ENCODE peak calls at places on chromosome 2, in four cellular contexts. A, Q, S and G are unnamed samples.

GRCh38 chr2:20629581-20630291 is 21.2 kb downstream of the HS1BP3 start:
- DNase-seq in A (no peak), Q (no peak), S (no peak), G (no peak)

GRCh38 chr2:136310005-136310495 is 192.1 kb upstream of the CXCR4 start:
- DNase-seq in A (no peak), Q (no peak), S (no peak), G (peak)

GRCh38 chr2:19611491-19612332 is 253.3 kb upstream of the OSR1 start:
- DNase-seq in A (no peak), Q (peak), S (peak), G (no peak)

GRCh38 chr2:23495661-23496114 is 110.7 kb downstream of the KLHL29 start:
- DNase-seq in A (no peak), Q (no peak), S (no peak), G (no peak)

GRCh38 chr2:174951746-174952145 is 53.4 kb downstream of the CHN1 start:
- DNase-seq in A (no peak), Q (no peak), S (peak), G (no peak)

GRCh38 chr2:129803067-129803466 is 176.4 kb upstream of the RAB6C start:
- DNase-seq in A (no peak), Q (no peak), S (peak), G (no peak)

GRCh38 chr2:104933518-104933917 is 79.6 kb downstream of the POU3F3 start:
- DNase-seq in A (no peak), Q (no peak), S (no peak), G (no peak)

GRCh38 chr2:112257575-112257974 is 2.7 kb upstream of the ZC3H8 start:
- DNase-seq in A (no peak), Q (peak), S (peak), G (no peak)

GRCh38 chr2:74223941-74224770 is 25.7 kb downstream of the MTHFD2 start:
- DNase-seq in A (no peak), Q (no peak), S (no peak), G (no peak)

GRCh38 chr2:209985879-209986278 is 16.6 kb upstream of the RPE start:
- DNase-seq in A (no peak), Q (no peak), S (no peak), G (no peak)

GRCh38 chr2:167954500-167954899 is 292.9 kb downstream of the STK39 start:
- DNase-seq in A (no peak), Q (no peak), S (no peak), G (no peak)

GRCh38 chr2:214465386-214466146 is 54.7 kb downstream of the VWC2L start:
- DNase-seq in A (no peak), Q (peak), S (peak), G (no peak)

GRCh38 chr2:137689549-137689948 is 274.7 kb upstream of the HNMT start:
- DNase-seq in A (no peak), Q (no peak), S (no peak), G (no peak)

GRCh38 chr2:64595397-64596160 is 58.1 kb downstream of the SERTAD2 start:
- DNase-seq in A (no peak), Q (no peak), S (no peak), G (no peak)

GRCh38 chr2:240512666-240513535 is 44.9 kb downstream of the ANKMY1 start:
- DNase-seq in A (no peak), Q (no peak), S (no peak), G (no peak)

GRCh38 chr2:240511351-240512108 is 46.3 kb downstream of the ANKMY1 start:
- DNase-seq in A (no peak), Q (no peak), S (no peak), G (no peak)

GRCh38 chr2:240514631-240515030 is 43.2 kb downstream of the ANKMY1 start:
- DNase-seq in A (no peak), Q (no peak), S (peak), G (no peak)

GRCh38 chr2:240512109-240512485 is 45.7 kb downstream of the ANKMY1 start:
- DNase-seq in A (no peak), Q (no peak), S (no peak), G (no peak)

DNA sequence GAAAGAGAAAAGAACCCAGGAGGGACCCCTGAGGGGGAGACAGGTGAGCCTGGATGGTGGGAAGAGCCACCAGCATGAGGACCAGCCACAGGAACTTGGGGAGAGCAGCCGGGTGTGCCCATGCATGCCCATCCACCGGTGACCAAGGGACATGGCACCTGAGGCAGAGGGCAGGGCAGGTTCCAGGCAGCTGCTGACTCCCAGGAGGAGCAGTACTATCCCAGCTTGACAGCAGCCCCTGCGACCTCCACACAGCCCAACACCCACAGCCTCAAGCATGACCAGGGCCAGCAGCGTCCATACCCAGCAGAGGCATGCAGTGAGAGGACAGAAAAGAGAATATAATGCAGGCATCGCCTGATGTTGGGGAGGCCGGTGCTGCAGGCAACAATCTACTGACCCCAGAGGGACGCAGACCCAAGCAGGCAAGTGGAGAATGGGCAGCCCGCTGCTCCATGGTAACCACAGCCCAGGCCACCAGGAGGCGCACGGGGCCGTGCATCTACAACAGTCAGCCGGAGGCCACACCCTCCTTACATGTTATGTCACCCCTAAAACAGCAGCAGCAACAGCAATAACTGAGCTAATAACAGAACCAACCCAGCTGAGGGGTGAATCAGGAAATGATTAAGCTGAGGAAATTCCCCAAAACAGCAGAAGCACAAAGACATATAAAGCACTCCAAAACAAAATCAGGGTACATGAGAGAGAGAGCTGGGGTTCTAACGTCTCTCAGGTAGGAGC is 44.1 kb downstream of the ANKMY1 start:
- DNase-seq in A (peak), Q (peak), S (peak), G (peak)
- TF ChIP-seq CTCF in A (peak), Q (peak), S (peak), G (peak)

GRCh38 chr2:69087912-69088240 is 74.9 kb downstream of the ANTXR1 start:
- DNase-seq in A (no peak), Q (no peak), S (no peak), G (no peak)
- H3K4me3 ChIP-seq in A (no peak), Q (no peak), S (no peak), G (no peak)

DNA sequence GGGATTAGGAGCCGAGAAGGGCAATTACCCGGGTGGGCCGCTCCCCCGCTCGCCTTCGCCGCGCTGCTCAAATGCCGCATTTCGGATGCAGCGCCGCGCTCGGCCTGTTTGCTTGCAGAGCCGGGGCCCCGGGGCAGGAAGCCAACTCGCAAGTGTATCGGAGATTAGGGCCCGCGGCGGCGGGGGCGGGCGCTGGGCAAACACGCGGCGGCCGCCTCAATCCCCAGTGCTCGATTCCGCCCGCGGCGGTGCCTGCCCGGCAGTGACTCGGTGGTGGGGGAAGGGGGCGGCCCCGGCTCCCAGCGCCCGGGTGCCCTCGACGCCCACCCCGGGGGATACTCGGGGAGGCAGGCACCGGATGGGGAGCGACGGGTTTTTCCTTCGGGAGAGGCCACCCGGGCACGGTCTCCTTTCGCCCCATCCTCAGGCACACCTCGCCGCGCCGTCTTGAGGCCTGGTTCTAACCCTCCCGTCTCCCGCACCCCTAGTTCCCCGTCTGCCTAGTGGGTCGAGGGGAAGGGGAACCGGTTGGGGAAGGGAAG is 26.6 kb upstream of the NOTO start:
- DNase-seq in A (no peak), Q (no peak), S (peak), G (peak)
- TF ChIP-seq CTCF in A (no peak), Q (no peak), S (no peak), G (no peak)

GRCh38 chr2:47078541-47079482 is 76.3 kb downstream of the STPG4 start:
- DNase-seq in A (no peak), Q (no peak), S (no peak), G (no peak)
- H3K4me3 ChIP-seq in A (no peak), Q (no peak), S (no peak), G (no peak)

GRCh38 chr2:1613731-1614354 is 130.5 kb downstream of the PXDN start:
- DNase-seq in A (no peak), Q (no peak), S (peak), G (no peak)
- TF ChIP-seq CTCF in A (no peak), Q (peak), S (no peak), G (no peak)

GRCh38 chr2:44136186-44136585 is 32.5 kb upstream of the PPM1B start:
- DNase-seq in A (no peak), Q (no peak), S (peak), G (no peak)
- H3K4me3 ChIP-seq in A (no peak), Q (no peak), S (no peak), G (no peak)

GRCh38 chr2:149329470-149330126 is 789 bp upstream of the LYPD6 start:
- DNase-seq in A (no peak), Q (peak), S (peak), G (no peak)
- TF ChIP-seq CTCF in A (no peak), Q (peak), S (no peak), G (no peak)

DNA sequence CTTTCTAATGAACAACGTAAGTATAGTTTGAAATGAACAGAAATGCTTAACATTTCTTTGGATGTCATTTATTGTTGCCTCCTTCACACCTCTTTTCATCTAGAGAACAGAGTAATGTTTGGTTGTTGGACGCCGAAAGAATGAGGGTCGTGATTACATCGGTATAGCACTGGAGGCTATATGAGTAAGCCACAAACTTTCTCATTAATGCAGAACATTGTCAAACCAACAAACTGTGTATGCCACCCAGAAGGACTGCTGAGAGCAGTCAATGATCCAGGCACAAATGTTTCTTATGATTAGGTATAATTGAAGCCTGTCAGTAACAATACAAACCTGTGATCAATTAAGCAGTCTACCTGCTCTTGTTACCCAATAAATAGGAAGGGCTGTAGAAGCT is 1494.7 kb upstream of the NXPH2 start:
- DNase-seq in A (no peak), Q (no peak), S (no peak), G (no peak)
- H3K4me3 ChIP-seq in A (no peak), Q (no peak), S (no peak), G (no peak)

DNA sequence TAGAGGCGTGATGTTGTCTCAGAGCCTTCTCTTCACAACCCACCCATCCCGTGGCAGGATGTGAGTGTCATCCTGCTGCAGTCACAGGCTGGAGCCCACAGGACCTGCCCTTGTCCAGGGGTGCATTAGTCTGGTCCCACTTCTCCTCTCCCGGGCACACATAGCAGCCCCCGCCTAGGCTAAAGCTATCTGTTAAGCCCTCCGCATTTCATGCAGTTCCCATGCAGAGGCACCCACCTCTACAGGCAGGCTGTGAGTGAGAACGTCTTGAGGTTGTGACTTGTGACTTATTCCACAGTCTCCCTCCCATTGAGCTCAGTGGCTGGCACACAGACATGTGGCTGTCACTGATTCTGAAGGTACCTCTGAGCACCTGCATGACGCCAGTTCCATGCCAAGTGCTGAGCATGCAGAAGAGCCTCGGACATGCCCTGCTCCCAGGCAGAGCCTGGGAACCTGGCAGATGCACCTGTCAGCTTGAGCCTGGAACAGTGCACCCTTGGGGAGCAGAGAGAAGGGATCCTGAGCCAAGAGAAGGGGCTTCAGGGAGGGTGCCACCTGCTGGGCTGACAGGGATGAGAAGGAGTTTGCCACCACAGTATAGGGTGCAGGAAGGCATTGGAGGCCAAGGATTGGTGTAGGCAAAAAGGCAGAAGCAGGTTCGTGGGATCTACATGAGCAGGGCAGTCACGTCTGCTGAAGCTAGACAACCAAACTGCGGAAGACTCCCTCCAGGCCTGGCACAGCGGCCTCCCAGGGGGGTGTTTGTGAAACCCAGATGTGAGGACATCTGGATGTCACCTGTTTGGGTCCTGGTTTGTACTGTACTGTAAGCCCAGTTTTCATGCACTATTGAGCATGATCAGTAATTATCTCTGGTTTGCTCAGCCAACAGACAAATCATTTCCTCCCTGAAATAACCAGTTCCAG is 213.6 kb downstream of the GLI2 start:
- DNase-seq in A (no peak), Q (no peak), S (no peak), G (no peak)
- TF ChIP-seq CTCF in A (peak), Q (peak), S (peak), G (peak)